ENCODE peak calls at places on chromosomes 2 and 18, in four cellular contexts. I is stimulated activated CD4-positive, alpha-beta T cell treated with anti-CD3 and anti-CD28 coated beads, Interleukin-1b, Interleukin-23, amount 100 ng/mL, for 48 hours; Y is Right ventricle myocardium superior; V is activated CD8-positive, alpha-beta memory T cell treated with anti-CD3 and anti-CD28 coated beads for 48 hours. K is an unnamed sample.

GRCh38 chr2:7012141-7012809 is 95.1 kb downstream of the RNF144A start:
- DNase-seq in I (peak; percentile 12), Y (peak; percentile 68), V (no peak), K (no peak)

GRCh38 chr2:32452338-32453064 is 95.7 kb downstream of the BIRC6 start:
- DNase-seq in I (no peak), Y (no peak), V (no peak), K (no peak)

GRCh38 chr2:216426938-216427337 is 14.7 kb downstream of the SMARCAL1 start:
- DNase-seq in I (no peak), Y (no peak), V (no peak), K (no peak)

GRCh38 chr18:38930881-38931753 is 1365.5 kb upstream of the CELF4 start:
- DNase-seq in I (no peak), Y (no peak), V (no peak), K (no peak)

GRCh38 chr2:168545439-168546082 is 89.5 kb downstream of the CERS6 start:
- DNase-seq in I (no peak), Y (no peak), V (no peak), K (no peak)

GRCh38 chr2:240167588-240167880 is 27.1 kb upstream of the OTOS start:
- DNase-seq in I (no peak), Y (no peak), V (no peak), K (no peak)

GRCh38 chr2:219616550-219616949 is 10.9 kb upstream of the SLC4A3 start:
- DNase-seq in I (no peak), Y (peak; percentile 61), V (no peak), K (no peak)

GRCh38 chr2:152201466-152201830 is 25.9 kb upstream of the STAM2 start:
- DNase-seq in I (no peak), Y (no peak), V (no peak), K (no peak)

GRCh38 chr2:237677951-237678481 is 50.6 kb downstream of the LRRFIP1 start:
- DNase-seq in I (no peak), Y (no peak), V (no peak), K (no peak)

GRCh38 chr2:128435576-128436497 is 117.2 kb upstream of the HS6ST1 start:
- DNase-seq in I (no peak), Y (no peak), V (no peak), K (no peak)

GRCh38 chr18:5508821-5509220 is 35.0 kb downstream of the EPB41L3 start:
- DNase-seq in I (no peak), Y (no peak), V (no peak), K (no peak)

GRCh38 chr2:47189635-47190034 is 34.5 kb upstream of the STPG4 start:
- DNase-seq in I (no peak), Y (no peak), V (no peak), K (no peak)

GRCh38 chr2:232327089-232328037 is 51.2 kb upstream of the ALPP start:
- DNase-seq in I (peak; percentile 83), Y (peak; percentile 82), V (peak; percentile 57), K (peak; percentile 90)

GRCh38 chr2:186544255-186544675 is 45.6 kb upstream of the ITGAV start:
- DNase-seq in I (no peak), Y (no peak), V (no peak), K (no peak)

GRCh38 chr18:44977856-44978255 is 297.2 kb downstream of the SETBP1 start:
- DNase-seq in I (no peak), Y (no peak), V (no peak), K (no peak)

GRCh38 chr2:205858781-205859478 is 176.6 kb downstream of the NRP2 start:
- DNase-seq in I (no peak), Y (peak; percentile 54), V (no peak), K (no peak)

GRCh38 chr2:118437501-118437900 is 349.2 kb downstream of the INSIG2 start:
- DNase-seq in I (no peak), Y (no peak), V (no peak), K (no peak)

GRCh38 chr2:28991021-28991420 is 9.9 kb downstream of the TOGARAM2 start:
- DNase-seq in I (no peak), Y (peak; percentile 73), V (no peak), K (no peak)

GRCh38 chr2:174342600-174343342 is 8.0 kb downstream of the SP9 start:
- DNase-seq in I (no peak), Y (peak; percentile 37), V (no peak), K (peak; percentile 49)

GRCh38 chr2:150136901-150137300 is 350.6 kb downstream of the RND3 start:
- DNase-seq in I (no peak), Y (no peak), V (no peak), K (no peak)

GRCh38 chr2:240810621-240811020 is 9.4 kb downstream of the KIF1A start:
- DNase-seq in I (no peak), Y (no peak), V (no peak), K (no peak)

GRCh38 chr2:20052229-20052871 is 922 bp upstream of the LAPTM4A start:
- DNase-seq in I (no peak), Y (no peak), V (no peak), K (no peak)

GRCh38 chr2:178109813-178110212 is 2.4 kb upstream of the RBM45 start:
- DNase-seq in I (no peak), Y (no peak), V (no peak), K (no peak)

GRCh38 chr18:58207520-58208152 is 163.6 kb downstream of the NEDD4L start:
- DNase-seq in I (no peak), Y (no peak), V (no peak), K (no peak)

GRCh38 chr2:238775591-238775990 is 72.3 kb upstream of the TWIST2 start:
- DNase-seq in I (no peak), Y (no peak), V (no peak), K (no peak)

GRCh38 chr2:154706660-154707059 is 8.2 kb downstream of the KCNJ3 start:
- DNase-seq in I (no peak), Y (no peak), V (no peak), K (no peak)

GRCh38 chr2:229856416-229856815 is 65.4 kb downstream of the TRIP12 start:
- DNase-seq in I (no peak), Y (no peak), V (no peak), K (no peak)

GRCh38 chr2:72972744-72973535 is 55.6 kb downstream of the EMX1 start:
- DNase-seq in I (no peak), Y (peak; percentile 7), V (no peak), K (no peak)

GRCh38 chr2:238238766-238239551 is 879 bp downstream of the HES6 start:
- DNase-seq in I (peak; percentile 33), Y (no peak), V (no peak), K (peak; percentile 42)

GRCh38 chr2:240917684-240918257 is 11.6 kb downstream of the CROCC2 start:
- DNase-seq in I (no peak), Y (peak; percentile 41), V (no peak), K (no peak)

GRCh38 chr2:10434885-10435419 is 13.2 kb downstream of the ODC1 start:
- DNase-seq in I (peak; percentile 79), Y (peak; percentile 85), V (peak; percentile 51), K (peak; percentile 80)

GRCh38 chr2:200695178-200695930 is 109.5 kb downstream of the AOX1 start:
- DNase-seq in I (no peak), Y (peak; percentile 66), V (no peak), K (no peak)

GRCh38 chr2:27379383-27379839 is 1.1 kb downstream of the ZNF513 start:
- DNase-seq in I (no peak), Y (no peak), V (no peak), K (no peak)

GRCh38 chr18:55272510-55273243 is 313.4 kb upstream of the CCDC68 start:
- DNase-seq in I (no peak), Y (no peak), V (no peak), K (no peak)

GRCh38 chr2:30336978-30337841 is 105.9 kb downstream of the LBH start:
- DNase-seq in I (peak; percentile 65), Y (no peak), V (peak; percentile 17), K (peak; percentile 83)